ENCODE peak calls at places on chromosome 18, in five cellular contexts. D is neuronal stem cell; U is aorta; G is tibial nerve; J is CD4-positive, CD25-positive, alpha-beta regulatory T cell. Z is an unnamed sample.

GRCh38 chr18:7366597-7366996 is 135.7 kb downstream of the LRRC30 start:
- DNase-seq in J (no peak), U (no peak), D (no peak), G (no peak), Z (no peak)

GRCh38 chr18:63137999-63138448 is 181.5 kb downstream of the BCL2 start:
- DNase-seq in U (no peak), D (no peak), J (peak; percentile 82), G (no peak), Z (no peak)

GRCh38 chr18:63422862-63423304 is 607 bp upstream of the VPS4B start:
- DNase-seq in D (no peak), G (no peak), J (no peak), U (peak; percentile 84), Z (no peak)

GRCh38 chr18:40159141-40160017 is 1795.7 kb upstream of the PIK3C3 start:
- DNase-seq in J (no peak), G (no peak), D (peak; percentile 26), U (no peak), Z (peak; percentile 55)

GRCh38 chr18:6363216-6363615 is 51.5 kb downstream of the L3MBTL4 start:
- DNase-seq in U (no peak), J (no peak), D (no peak), G (no peak), Z (no peak)

GRCh38 chr18:75104483-75104882 is 104.5 kb downstream of the PTGR3 start:
- DNase-seq in G (no peak), D (no peak), U (no peak), J (no peak), Z (no peak)

GRCh38 chr18:45050712-45051639 is 370.3 kb downstream of the SETBP1 start:
- DNase-seq in G (no peak), D (no peak), J (no peak), U (no peak), Z (no peak)

GRCh38 chr18:65403534-65403933 is 347.3 kb upstream of the CDH7 start:
- DNase-seq in J (no peak), D (no peak), U (no peak), G (no peak), Z (no peak)

GRCh38 chr18:32301976-32302743 is 112.3 kb downstream of the MEP1B start:
- DNase-seq in D (no peak), G (no peak), U (no peak), J (no peak), Z (no peak)

GRCh38 chr18:11004294-11004693 is 145.1 kb downstream of the PIEZO2 start:
- DNase-seq in D (no peak), G (no peak), U (no peak), J (no peak), Z (no peak)

GRCh38 chr18:76922107-76922506 is 99.8 kb downstream of the ZNF236 start:
- DNase-seq in D (peak; percentile 42), U (no peak), G (peak; percentile 38), J (peak; percentile 76), Z (peak; percentile 80)

GRCh38 chr18:54127759-54128378 is 96.6 kb downstream of the MBD2 start:
- DNase-seq in U (no peak), G (no peak), J (peak; percentile 22), D (peak; percentile 54), Z (peak; percentile 78)

GRCh38 chr18:50614838-50615237 is 55.0 kb downstream of the MAPK4 start:
- DNase-seq in G (peak; percentile 81), J (no peak), U (no peak), D (no peak), Z (no peak)

GRCh38 chr18:35619468-35619867 is 37.9 kb downstream of the GALNT1 start:
- DNase-seq in D (no peak), G (no peak), U (no peak), J (no peak), Z (no peak)

GRCh38 chr18:54726143-54726542 is 102.1 kb upstream of the RAB27B start:
- DNase-seq in G (no peak), U (no peak), J (no peak), D (no peak), Z (no peak)

GRCh38 chr18:48530399-48531081 is 8.3 kb upstream of the CTIF start:
- DNase-seq in D (no peak), G (no peak), U (no peak), J (no peak), Z (no peak)

GRCh38 chr18:36660311-36660710 is 168.5 kb downstream of the TPGS2 start:
- DNase-seq in J (no peak), U (no peak), D (no peak), G (no peak), Z (no peak)

GRCh38 chr18:13423352-13423751 is 204.8 kb downstream of the LDLRAD4 start:
- DNase-seq in D (no peak), G (no peak), U (no peak), J (no peak), Z (no peak)

GRCh38 chr18:59834267-59834666 is 65.5 kb upstream of the PMAIP1 start:
- DNase-seq in D (no peak), J (no peak), U (no peak), G (no peak), Z (no peak)

GRCh38 chr18:66916834-66917233 is 312.9 kb upstream of the CDH19 start:
- DNase-seq in J (no peak), U (no peak), G (no peak), D (no peak), Z (no peak)

GRCh38 chr18:64886995-64887394 is 738.1 kb upstream of the LINC00305 start:
- DNase-seq in D (no peak), J (no peak), U (no peak), G (no peak), Z (no peak)

GRCh38 chr18:62702259-62702658 is 13.1 kb upstream of the PHLPP1 start:
- DNase-seq in G (no peak), U (no peak), D (no peak), J (no peak), Z (no peak)

GRCh38 chr18:70693196-70693595 is 404.4 kb downstream of the SOCS6 start:
- DNase-seq in G (no peak), J (no peak), D (peak; percentile 4), U (no peak), Z (peak; percentile 54)

GRCh38 chr18:49139726-49140125 is 189.0 kb upstream of the SMAD7 start:
- DNase-seq in D (no peak), J (no peak), G (no peak), U (no peak), Z (peak; percentile 59)

GRCh38 chr18:2387588-2387987 is 183.7 kb downstream of the METTL4 start:
- DNase-seq in D (no peak), G (no peak), J (no peak), U (no peak), Z (no peak)

GRCh38 chr18:2396162-2396505 is 175.2 kb downstream of the METTL4 start:
- DNase-seq in J (no peak), D (no peak), U (no peak), G (no peak), Z (no peak)

GRCh38 chr18:2395427-2396161 is 175.7 kb downstream of the METTL4 start:
- DNase-seq in G (no peak), U (no peak), D (no peak), J (no peak), Z (no peak)

GRCh38 chr18:2391470-2391869 is 179.8 kb downstream of the METTL4 start:
- DNase-seq in G (no peak), U (no peak), D (no peak), J (no peak), Z (no peak)

DNA sequence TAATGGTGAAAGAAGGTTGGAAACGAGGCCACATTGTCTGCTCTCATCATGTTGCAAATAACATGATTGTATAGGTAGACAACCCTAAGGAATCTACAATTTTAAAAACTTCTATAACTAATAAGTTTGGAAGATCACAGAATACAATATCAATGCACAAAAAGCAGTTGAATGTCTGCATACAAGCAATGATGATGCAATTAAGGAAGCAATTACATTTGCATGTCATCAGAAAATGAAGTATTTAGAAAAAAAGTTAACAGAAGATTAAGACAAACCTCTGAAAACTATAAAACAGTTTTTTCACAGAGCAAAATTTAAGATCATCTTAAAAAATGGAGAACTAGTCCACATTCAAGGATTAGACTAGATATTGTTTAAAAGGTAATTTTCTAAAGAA is 181.1 kb downstream of the METTL4 start:
- DNase-seq in U (no peak), D (no peak), J (no peak), G (no peak), Z (no peak)
- H3K27ac ChIP-seq in U (no peak overlapping the region), D (no peak overlapping the region), J (no peak overlapping the region), G (no peak overlapping the region), Z (no peak overlapping the region)

DNA sequence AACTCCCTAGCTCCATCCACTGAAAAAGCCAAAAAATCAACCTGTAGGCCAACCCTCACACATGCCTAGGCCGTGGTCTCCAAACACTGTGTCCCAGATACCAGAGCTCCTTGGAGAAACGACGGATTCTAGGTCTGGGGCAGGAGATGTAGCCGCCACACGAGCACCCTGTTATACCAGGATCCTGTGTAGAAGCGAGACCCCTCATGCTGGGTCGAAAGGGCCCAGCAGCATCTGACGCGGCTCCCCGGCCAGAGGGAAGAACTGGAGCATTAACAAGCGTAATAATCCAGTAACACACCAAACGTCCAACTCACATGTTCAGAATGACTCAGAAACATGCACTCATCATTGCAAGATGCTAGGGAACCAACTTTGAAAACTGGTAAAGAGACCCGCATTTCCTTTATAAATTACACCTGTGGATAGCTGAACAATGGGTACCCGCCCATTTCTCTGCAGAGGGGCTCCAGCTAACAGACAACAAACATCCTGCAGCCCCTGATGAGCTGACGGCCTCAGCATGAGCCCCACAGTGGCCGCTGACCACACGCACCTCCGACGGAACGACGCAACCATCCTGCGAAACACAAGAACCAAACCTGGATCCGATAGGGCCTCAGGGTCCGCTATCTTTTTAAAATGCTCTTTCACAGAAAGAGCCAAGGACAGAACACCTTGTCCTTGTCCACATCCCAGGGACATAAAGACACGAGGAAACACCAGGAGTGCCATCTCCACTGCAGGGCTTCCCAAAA is 14.2 kb downstream of the SLC66A2 start:
- DNase-seq in G (no peak), D (no peak), J (no peak), U (peak; percentile 67), Z (no peak)
- H3K36me3 ChIP-seq in G (no peaks in the 10 kb centered on the region), D (peaks cover 9% of the 10 kb centered on the region), J (peaks cover 68% of the 10 kb centered on the region), U (no peaks in the 10 kb centered on the region), Z (no peaks in the 10 kb centered on the region)

GRCh38 chr18:47480166-47480565 is 228.7 kb upstream of the SKOR2 start:
- DNase-seq in U (no peak), G (no peak), J (no peak), D (no peak), Z (no peak)
- H3K27ac ChIP-seq in U (no peak overlapping the region), G (no peak overlapping the region), J (no peak overlapping the region), D (no peak overlapping the region), Z (no peak overlapping the region)

GRCh38 chr18:79699653-79700052 is 20.1 kb downstream of the CTDP1 start:
- DNase-seq in J (no peak), U (no peak), G (no peak), D (no peak), Z (no peak)
- H3K36me3 ChIP-seq in J (peaks cover 83% of the 10 kb centered on the region), U (no peaks in the 10 kb centered on the region), G (no peaks in the 10 kb centered on the region), D (peaks cover 42% of the 10 kb centered on the region), Z (no peaks in the 10 kb centered on the region)

Z was measured in neural progenitor cell.